ENCODE peak calls at places on chromosomes 6 and 20, in seven cellular contexts. I, P, V, R, G, M and A are unnamed samples.

GRCh38 chr6:45970326-45970725 is 45.3 kb downstream of the CLIC5 start:
- DNase-seq in P (no peak), V (no peak), I (no peak), R (no peak), M (no peak), G (no peak), A (no peak)

GRCh38 chr6:100167585-100167984 is 173.6 kb upstream of the MCHR2 start:
- DNase-seq in M (no peak), I (no peak), R (no peak), G (no peak), V (no peak), P (no peak), A (no peak)

GRCh38 chr6:77857421-77857820 is 204.6 kb downstream of the MEI4 start:
- DNase-seq in G (no peak), M (no peak), I (no peak), P (no peak), V (no peak), R (no peak), A (no peak)

GRCh38 chr20:12153616-12154015 is 235.9 kb downstream of the BTBD3 start:
- DNase-seq in V (peak), P (no peak), I (peak), M (no peak), R (no peak), G (no peak), A (no peak)

GRCh38 chr6:5025911-5026819 is 22.3 kb upstream of the RPP40 start:
- DNase-seq in I (no peak), P (no peak), G (no peak), M (peak), V (peak), R (no peak), A (no peak)

GRCh38 chr20:21272279-21272678 is 30.9 kb upstream of the XRN2 start:
- DNase-seq in R (no peak), I (no peak), P (no peak), G (no peak), V (peak), M (no peak), A (no peak)

GRCh38 chr20:64210661-64211369 is 44.7 kb upstream of the PCMTD2 start:
- DNase-seq in I (no peak), P (no peak), V (no peak), G (no peak), M (no peak), R (no peak), A (no peak)

GRCh38 chr20:5002077-5002413 is 735 bp upstream of the SLC23A2 start:
- DNase-seq in R (no peak), M (no peak), V (no peak), P (peak), G (peak), I (peak), A (no peak)

GRCh38 chr6:14068133-14068532 is 49.4 kb upstream of the CD83 start:
- DNase-seq in I (no peak), V (peak), M (peak), R (no peak), G (no peak), P (no peak), A (no peak)

GRCh38 chr6:147382945-147383554 is 125.4 kb upstream of the SAMD5 start:
- DNase-seq in V (peak), M (peak), P (no peak), R (no peak), I (no peak), G (no peak), A (no peak)

GRCh38 chr20:47133809-47134456 is 222.6 kb downstream of the ZMYND8 start:
- DNase-seq in I (no peak), M (peak), V (peak), R (no peak), G (no peak), P (no peak), A (no peak)

GRCh38 chr6:18209539-18210197 is 54.4 kb downstream of the KDM1B start:
- DNase-seq in G (no peak), I (peak), R (no peak), V (no peak), M (no peak), P (no peak), A (no peak)

GRCh38 chr6:106692112-106692822 is 62.9 kb downstream of the QRSL1 start:
- DNase-seq in R (no peak), I (peak), V (peak), G (no peak), M (peak), P (no peak), A (no peak)

GRCh38 chr6:108559097-108559883 is 1.4 kb upstream of the FOXO3 start:
- DNase-seq in M (peak), R (peak), V (peak), G (peak), I (peak), P (peak), A (peak)

GRCh38 chr6:117907600-117908245 is 659 bp downstream of the SLC35F1 start:
- DNase-seq in P (no peak), V (no peak), G (no peak), M (no peak), R (no peak), I (no peak), A (no peak)

GRCh38 chr20:63830821-63831593 is at the start of gene ZBTB46:
- DNase-seq in I (no peak), M (peak), V (no peak), P (no peak), R (peak), G (no peak), A (no peak)

GRCh38 chr6:11616200-11616611 is 78.7 kb downstream of the TMEM170B start:
- DNase-seq in P (no peak), R (no peak), V (peak), M (peak), I (no peak), G (peak), A (no peak)

GRCh38 chr6:11144393-11144829 is 32.9 kb upstream of the ERVFRD-1 start:
- DNase-seq in M (peak), I (peak), R (peak), P (peak), G (peak), V (peak), A (peak)

GRCh38 chr6:125821825-125822281 is 31.1 kb downstream of the NCOA7 start:
- DNase-seq in I (no peak), G (no peak), P (no peak), V (no peak), M (no peak), R (no peak), A (no peak)

GRCh38 chr6:14108571-14109410 is 8.8 kb upstream of the CD83 start:
- DNase-seq in R (no peak), V (no peak), I (no peak), G (no peak), P (no peak), M (no peak), A (no peak)

GRCh38 chr6:156658596-156659316 is 118.4 kb upstream of the ARID1B start:
- DNase-seq in M (peak), R (no peak), V (no peak), I (no peak), P (no peak), G (no peak), A (no peak)

GRCh38 chr6:19892250-19892649 is 55.1 kb downstream of the ID4 start:
- DNase-seq in P (no peak), I (peak), V (no peak), G (no peak), M (no peak), R (no peak), A (no peak)

GRCh38 chr20:9626357-9626756 is 112.0 kb downstream of the LAMP5 start:
- DNase-seq in V (no peak), P (no peak), G (no peak), R (no peak), I (no peak), M (no peak), A (no peak)